ENCODE peak calls at places on chromosome 20, in nine cellular contexts. B, T, A, K, M, O, Y, E and Q are unnamed samples.

GRCh38 chr20:23145281-23145700 is 59.2 kb upstream of the CD93 start:
- DNase-seq in B (no peak), T (no peak), A (peak; percentile 79), K (peak; percentile 77), M (peak; percentile 79), O (no peak), Y (no peak), E (peak; percentile 25), Q (no peak)

GRCh38 chr20:48025061-48025515 is 239.8 kb upstream of the SULF2 start:
- DNase-seq in B (no peak), T (peak; percentile 72), A (peak; percentile 70), K (no peak), M (peak; percentile 95), O (peak; percentile 24), Y (no peak), E (no peak), Q (no peak)

GRCh38 chr20:13261460-13262301 is 40.6 kb downstream of the ISM1 start:
- DNase-seq in B (no peak), T (peak; percentile 54), A (peak; percentile 61), K (no peak), M (peak; percentile 66), O (no peak), Y (peak; percentile 34), E (no peak), Q (peak; percentile 26)

GRCh38 chr20:38143238-38143645 is 21.8 kb downstream of the TGM2 start:
- DNase-seq in B (no peak), T (peak; percentile 79), A (no peak), K (no peak), M (no peak), O (no peak), Y (no peak), E (no peak), Q (no peak)

GRCh38 chr20:8805737-8806442 is 263.0 kb upstream of the PLCB4 start:
- DNase-seq in B (no peak), T (no peak), A (no peak), K (no peak), M (no peak), O (no peak), Y (no peak), E (no peak), Q (no peak)

GRCh38 chr20:44193801-44194200 is 6.8 kb upstream of the JPH2 start:
- DNase-seq in B (no peak), T (no peak), A (no peak), K (no peak), M (no peak), O (no peak), Y (no peak), E (no peak), Q (no peak)

GRCh38 chr20:5136096-5136495 is 9.3 kb downstream of the CDS2 start:
- DNase-seq in B (no peak), T (no peak), A (no peak), K (no peak), M (no peak), O (no peak), Y (no peak), E (no peak), Q (no peak)

GRCh38 chr20:63739129-63740069 is at the start of gene SLC2A4RG:
- DNase-seq in B (peak; percentile 70), T (peak; percentile 98), A (peak; percentile 47), K (peak; percentile 54), M (peak; percentile 83), O (peak; percentile 69), Y (no peak), E (peak; percentile 28), Q (peak; percentile 51)

DNA sequence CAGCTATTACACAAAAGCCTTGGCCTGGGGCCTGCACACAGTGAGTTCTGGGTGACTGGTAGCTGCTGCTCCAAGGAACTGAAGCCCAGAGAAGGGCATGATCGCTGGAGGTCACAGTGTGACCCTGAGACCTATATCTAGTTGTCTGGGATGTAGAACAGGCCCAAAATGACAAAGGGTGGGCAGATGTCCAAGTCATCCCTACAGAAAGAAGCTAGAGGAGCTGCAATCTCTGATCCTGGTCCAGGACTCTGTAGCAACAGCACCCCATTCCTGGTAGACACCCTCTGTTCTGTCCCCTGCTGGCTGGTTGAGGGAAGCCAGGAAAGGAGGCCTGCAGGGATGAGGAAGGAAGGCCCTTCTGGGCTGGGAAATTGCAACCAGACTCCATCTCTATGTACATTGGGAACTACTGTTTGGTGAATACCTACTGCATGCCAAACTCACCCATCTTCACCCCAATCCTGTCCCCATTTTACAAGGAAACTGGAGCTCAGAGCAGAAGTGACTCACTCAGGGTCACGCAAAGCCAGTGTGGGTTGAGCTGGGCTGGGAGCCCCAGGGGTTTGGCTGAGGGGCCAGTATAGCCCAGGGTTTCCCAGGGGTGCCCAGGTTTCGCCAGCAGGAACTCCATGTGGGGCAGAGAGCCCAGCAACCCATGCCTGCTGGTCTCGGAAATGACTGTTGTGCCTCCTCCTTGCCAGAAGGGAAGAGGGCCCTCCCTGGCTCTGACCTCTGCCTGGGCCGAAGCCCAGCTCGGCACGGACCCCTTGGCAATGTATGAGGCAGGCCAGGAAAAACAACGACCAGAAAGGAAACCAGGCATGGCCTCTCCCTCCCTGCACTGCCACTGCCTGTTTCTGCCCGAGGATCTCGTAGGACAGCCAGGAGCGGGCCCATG is 44.9 kb upstream of the TLDC2 start:
- DNase-seq in B (no peak), T (no peak), A (no peak), K (no peak), M (peak; percentile 78), O (no peak), Y (no peak), E (peak; percentile 80), Q (no peak)
- TF ChIP-seq CTCF in B (no peak), T (no peak), A (peak; percentile 30), K (no peak), M (peak; percentile 57), O (peak; percentile 45), Y (peak; percentile 20), E (peak; percentile 77), Q (no peak)

DNA sequence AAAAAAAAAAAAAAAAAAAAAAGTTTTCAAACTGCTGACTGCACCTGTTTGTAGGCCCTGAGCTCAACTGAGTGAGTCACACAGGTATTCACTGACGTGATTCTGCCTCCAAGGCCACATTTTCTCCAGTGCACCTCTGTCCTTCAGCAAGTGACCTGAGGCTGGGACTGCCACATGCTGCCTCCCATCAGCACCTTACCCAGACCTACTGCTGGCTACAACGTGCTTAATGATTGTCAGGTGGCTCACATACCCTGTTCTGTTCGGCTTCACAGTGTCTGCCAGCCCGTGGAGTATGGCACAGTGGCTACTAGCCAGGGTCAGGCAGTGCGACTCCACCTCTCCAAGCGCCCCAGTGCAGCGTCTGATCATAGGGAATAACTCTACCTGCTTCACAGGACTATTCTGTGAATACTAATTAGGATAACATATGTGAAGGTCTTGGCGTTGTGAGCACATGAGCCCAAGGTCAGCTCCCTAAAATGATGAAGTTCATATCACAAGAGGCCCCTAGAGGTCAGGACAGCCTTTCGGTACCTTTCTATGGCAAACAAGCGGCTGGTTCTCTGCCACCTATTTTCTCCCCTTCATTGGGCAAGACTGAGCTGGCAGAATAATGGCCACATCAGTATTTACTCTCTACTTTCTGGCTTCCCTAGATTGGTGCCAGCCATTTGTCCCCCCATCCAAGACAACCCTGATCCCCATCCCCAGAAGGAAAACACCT is 28.1 kb downstream of the RIPOR3 start:
- DNase-seq in B (peak; percentile 62), T (peak; percentile 83), A (no peak), K (no peak), M (no peak), O (no peak), Y (no peak), E (no peak), Q (no peak)
- TF ChIP-seq CTCF in B (no peak), T (no peak), A (no peak), K (peak; percentile 39), M (peak; percentile 2), O (no peak), Y (peak; percentile 65), E (no peak), Q (peak; percentile 38)

GRCh38 chr20:35619196-35620095 is 3.8 kb downstream of the SPAG4 start:
- DNase-seq in B (peak; percentile 71), T (peak; percentile 98), A (peak; percentile 81), K (peak; percentile 27), M (peak; percentile 86), O (peak; percentile 52), Y (peak; percentile 73), E (peak; percentile 74), Q (peak; percentile 60)

GRCh38 chr20:35618372-35619131 is 2.9 kb downstream of the SPAG4 start:
- DNase-seq in B (no peak), T (peak; percentile 60), A (peak; percentile 34), K (no peak), M (peak; percentile 32), O (no peak), Y (no peak), E (peak; percentile 6), Q (no peak)

GRCh38 chr20:35617397-35618031 is 1.9 kb downstream of the SPAG4 start:
- DNase-seq in B (no peak), T (peak; percentile 75), A (peak; percentile 59), K (peak; percentile 32), M (peak; percentile 59), O (no peak), Y (no peak), E (peak; percentile 39), Q (no peak)

GRCh38 chr20:35616465-35617396 is 1.1 kb downstream of the SPAG4 start:
- DNase-seq in B (peak; percentile 80), T (peak; percentile 68), A (peak; percentile 84), K (peak; percentile 64), M (peak; percentile 94), O (peak; percentile 75), Y (no peak), E (peak; percentile 99), Q (peak; percentile 30)

GRCh38 chr20:35618032-35618371 is 2.4 kb downstream of the SPAG4 start:
- DNase-seq in B (no peak), T (no peak), A (no peak), K (no peak), M (no peak), O (no peak), Y (no peak), E (no peak), Q (no peak)
- TF ChIP-seq CTCF in B (no peak), T (no peak), A (no peak), K (no peak), M (no peak), O (no peak), Y (no peak), E (no peak), Q (no peak)

GRCh38 chr20:36792422-36792821 is 18.9 kb upstream of the DSN1 start:
- DNase-seq in B (no peak), T (peak; percentile 76), A (peak; percentile 66), K (no peak), M (peak; percentile 61), O (no peak), Y (peak; percentile 56), E (peak; percentile 76), Q (no peak)
- TF ChIP-seq CTCF in B (no peak), T (no peak), A (peak; percentile 67), K (no peak), M (peak; percentile 43), O (no peak), Y (peak; percentile 62), E (peak; percentile 73), Q (peak; percentile 21)